ENCODE peak calls at places on chromosome 9, in ten cellular contexts. S is tibial nerve, Y is pancreas, Q is cardiac fibroblast, H is fibroblast of lung, I is body of pancreas, T is mucosa of descending colon, R is astrocyte of the cerebellum, J is GM10248, M is right atrium auricular region. Z is an unnamed sample.
A peak's percentile ranks its signal among the peaks of the same experiment; 100 is the strongest.

GRCh38 chr9:101702257-101702656 is 36.2 kb downstream of the GRIN3A start:
- DNase-seq in S (no peak), Y (no peak), Q (no peak), H (no peak), I (no peak), T (no peak), R (no peak), J (no peak), M (no peak), Z (no peak)

GRCh38 chr9:114300846-114301797 is 21.8 kb upstream of the ORM1 start:
- DNase-seq in S (no peak), Y (no peak), Q (no peak), H (no peak), I (no peak), T (no peak), R (no peak), J (no peak), M (no peak), Z (no peak)

GRCh38 chr9:84140535-84141101 is 160.0 kb downstream of the RMI1 start:
- DNase-seq in S (no peak), Y (no peak), Q (peak; percentile 16), H (peak; percentile 43), I (peak; percentile 14), T (peak; percentile 83), R (no peak), J (peak; percentile 38), M (no peak), Z (no peak)

GRCh38 chr9:23556459-23556858 is 269.6 kb downstream of the ELAVL2 start:
- DNase-seq in S (no peak), Y (no peak), Q (no peak), H (no peak), I (no peak), T (no peak), R (no peak), J (no peak), M (no peak), Z (no peak)

GRCh38 chr9:37220971-37221370 is 100.6 kb downstream of the ZCCHC7 start:
- DNase-seq in S (no peak), Y (no peak), Q (peak; percentile 28), H (no peak), I (no peak), T (no peak), R (no peak), J (no peak), M (no peak), Z (no peak)

GRCh38 chr9:105079457-105079856 is 151.5 kb upstream of the ABCA1 start:
- DNase-seq in S (no peak), Y (no peak), Q (no peak), H (no peak), I (no peak), T (no peak), R (no peak), J (no peak), M (no peak), Z (no peak)

GRCh38 chr9:117030254-117030768 is 343.2 kb downstream of the TRIM32 start:
- DNase-seq in S (no peak), Y (no peak), Q (no peak), H (no peak), I (no peak), T (no peak), R (no peak), J (no peak), M (no peak), Z (no peak)

GRCh38 chr9:115212832-115213231 is 94.9 kb upstream of the TNC start:
- DNase-seq in S (no peak), Y (no peak), Q (no peak), H (no peak), I (no peak), T (no peak), R (no peak), J (no peak), M (no peak), Z (no peak)

GRCh38 chr9:136436055-136436634 is 3.5 kb downstream of the INPP5E start:
- DNase-seq in S (no peak), Y (no peak), Q (no peak), H (no peak), I (no peak), T (no peak), R (no peak), J (no peak), M (no peak), Z (no peak)

GRCh38 chr9:106893088-106893487 is 30.1 kb downstream of the ZNF462 start:
- DNase-seq in S (no peak), Y (no peak), Q (peak; percentile 41), H (peak; percentile 61), I (no peak), T (no peak), R (no peak), J (no peak), M (no peak), Z (no peak)

GRCh38 chr9:126217797-126218196 is 108.8 kb upstream of the MVB12B start:
- DNase-seq in S (no peak), Y (no peak), Q (no peak), H (no peak), I (no peak), T (no peak), R (no peak), J (no peak), M (no peak), Z (no peak)

DNA sequence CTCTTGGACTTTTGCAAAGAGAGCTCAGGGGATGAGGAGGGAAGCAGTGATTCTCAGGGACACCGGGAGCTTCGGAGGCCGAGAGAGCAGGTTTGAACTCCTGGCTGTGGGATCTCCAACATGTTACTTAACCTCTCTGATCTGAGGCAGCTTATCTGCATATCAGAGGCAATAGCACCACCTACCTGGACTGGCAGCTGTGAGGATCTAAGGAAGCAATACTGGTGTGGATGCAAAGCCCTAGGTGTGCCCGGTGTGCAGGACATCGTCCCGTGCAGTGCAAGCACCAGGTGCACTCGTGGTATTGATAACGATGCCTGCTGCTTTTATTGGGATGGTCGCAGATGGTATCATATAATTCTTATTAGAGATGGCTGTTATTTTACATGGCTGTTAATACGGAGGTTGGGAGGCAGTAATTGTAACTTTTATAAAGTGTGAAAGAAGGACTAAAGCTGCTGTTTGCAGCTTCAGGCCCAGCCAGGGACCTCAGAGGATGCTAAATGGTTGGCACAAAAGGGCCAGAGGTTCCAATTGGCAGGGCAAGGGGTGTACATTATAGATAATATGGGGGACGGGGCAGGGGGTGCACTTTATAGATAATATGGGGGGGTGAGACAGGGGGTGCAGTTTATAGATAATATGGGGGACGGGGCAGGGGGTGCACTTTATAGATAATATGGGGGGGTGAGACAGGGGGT is 14.9 kb downstream of the COL5A1 start:
- DNase-seq in S (no peak), Y (no peak), Q (no peak), H (no peak), I (no peak), T (no peak), R (no peak), J (no peak), M (no peak), Z (no peak)
- TF ChIP-seq CTCF in S (no peak), Y (no peak), Q (no peak), H (no peak), I (no peak), T (no peak), R (no peak), J (no peak), M (no peak), Z (peak; percentile 24)

DNA sequence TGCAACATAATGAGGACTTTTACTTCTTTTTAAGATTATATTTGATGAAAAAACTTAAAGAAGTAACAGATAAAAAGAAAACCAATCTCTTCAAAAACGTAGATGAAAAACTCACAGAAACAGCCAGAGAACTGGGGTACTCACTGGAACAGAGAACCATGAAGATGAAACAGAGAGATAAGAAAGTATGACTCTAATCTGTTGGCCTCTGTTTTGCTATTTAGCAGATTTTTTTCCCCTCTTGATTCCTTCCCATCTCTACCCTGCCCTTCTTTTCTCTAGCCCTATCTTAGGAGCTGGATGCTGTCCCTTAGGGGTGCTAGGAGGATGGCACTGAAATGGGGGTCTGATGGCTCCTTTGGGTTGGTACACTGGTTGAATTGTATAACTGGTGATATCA is 97.5 kb upstream of the FREM1 start:
- DNase-seq in S (no peak), Y (no peak), Q (no peak), H (no peak), I (no peak), T (no peak), R (no peak), J (no peak), M (no peak), Z (no peak)
- TF ChIP-seq CTCF in S (no peak), Y (no peak), Q (no peak), H (no peak), I (no peak), T (no peak), R (no peak), J (no peak), M (no peak), Z (no peak)

DNA sequence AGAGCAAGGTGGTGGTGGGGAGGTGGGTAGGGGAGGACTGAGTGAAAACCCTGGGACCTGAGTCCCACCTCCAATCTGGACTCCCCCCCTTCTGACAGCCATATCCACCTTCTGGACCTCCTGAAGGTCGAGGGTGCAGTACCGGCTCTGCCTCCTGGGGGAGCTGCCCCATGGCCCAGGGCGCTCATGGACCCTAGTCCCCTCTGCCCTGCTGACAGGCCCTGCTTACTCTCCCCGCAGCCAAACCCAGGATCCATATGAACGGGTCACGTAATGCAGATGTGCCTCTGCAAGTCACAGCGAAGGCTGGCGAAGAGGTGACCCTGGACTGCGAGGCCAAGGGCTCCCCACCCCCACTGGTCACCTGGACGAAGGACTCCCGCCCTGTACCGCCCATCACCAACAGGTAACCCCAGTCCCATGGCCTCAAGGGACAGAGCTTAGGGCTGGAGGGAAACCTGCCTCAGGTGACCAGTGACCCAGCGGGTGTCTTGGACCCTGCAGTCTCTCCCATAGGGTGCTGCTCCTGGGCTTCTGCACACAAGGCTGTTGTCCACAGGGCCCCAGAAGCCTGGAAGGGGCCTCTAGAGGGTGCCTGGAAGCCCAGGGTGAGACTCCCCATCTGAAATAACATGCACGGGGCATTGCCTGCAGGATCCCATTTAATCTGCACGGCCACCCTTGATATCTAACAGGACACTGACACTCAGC is 61.7 kb downstream of the HMCN2 start:
- DNase-seq in S (no peak), Y (no peak), Q (no peak), H (no peak), I (no peak), T (no peak), R (no peak), J (no peak), M (no peak), Z (no peak)
- TF ChIP-seq CTCF in S (no peak), Y (no peak), Q (peak; percentile 48), H (peak; percentile 10), I (no peak), T (no peak), R (peak; percentile 16), J (peak; percentile 9), M (peak; percentile 38), Z (no peak)

DNA sequence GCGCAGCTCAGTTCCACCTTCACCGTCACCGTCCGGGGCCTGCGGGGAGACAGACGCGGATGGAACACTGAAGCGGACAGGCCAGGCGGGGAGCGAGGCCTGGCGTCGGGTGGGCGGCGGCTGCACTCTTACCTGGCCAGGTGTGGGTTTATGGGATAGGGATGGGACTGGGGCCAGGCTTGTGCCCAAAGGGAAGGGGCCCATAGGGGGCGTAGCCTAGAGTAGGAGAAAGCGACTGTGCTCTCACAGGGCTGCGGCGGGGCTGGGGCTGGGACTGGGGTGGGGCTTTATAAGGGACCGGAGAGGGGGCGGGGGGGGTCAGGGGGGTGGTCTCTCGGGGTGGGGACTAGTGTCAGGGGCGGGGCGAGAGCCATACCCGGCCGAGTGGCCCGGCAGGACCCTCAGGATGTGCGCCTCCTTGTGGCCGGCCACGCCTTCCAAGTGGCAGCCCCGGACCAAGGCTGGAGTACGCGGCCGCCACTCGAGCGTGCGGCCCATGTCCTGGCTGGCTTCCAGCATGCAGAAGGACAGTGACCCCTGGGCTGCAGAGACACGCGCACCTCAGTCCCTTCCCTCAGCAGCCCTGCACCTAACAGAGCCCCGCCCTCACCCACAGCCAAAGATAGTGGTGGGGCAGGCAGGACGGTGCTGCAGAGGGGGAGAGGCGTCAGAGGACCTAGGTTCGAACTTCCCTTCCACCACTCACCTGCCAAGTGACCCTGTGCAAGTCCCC is 22.8 kb downstream of the FPGS start:
- DNase-seq in S (no peak), Y (peak; percentile 81), Q (no peak), H (no peak), I (peak; percentile 69), T (no peak), R (no peak), J (no peak), M (no peak), Z (peak; percentile 61)
- TF ChIP-seq CTCF in S (peak; percentile 21), Y (peak; percentile 11), Q (peak; percentile 9), H (no peak), I (peak; percentile 46), T (peak; percentile 10), R (peak; percentile 40), J (peak; percentile 19), M (peak; percentile 64), Z (peak; percentile 35)